ENCODE peak calls at places on chromosome 10, in ten cellular contexts. One of them, this sample, is unnamed.

GRCh38 chr10:60387531-60387930 is 2.1 kb downstream of the ANK3 start:
- DNase-seq in coronary artery: no peak
- DNase-seq in ovary: no peak
- DNase-seq in foreskin keratinocyte: no peak
- DNase-seq in CD8-positive, alpha-beta T cell: no peak
- DNase-seq in Panc1: no peak
- DNase-seq in endodermal cell: no peak
- DNase-seq in neuronal stem cell: no peak
- DNase-seq in thoracic aorta: no peak
- DNase-seq in CD8-positive, alpha-beta memory T cell: no peak
- DNase-seq in this sample: no peak

GRCh38 chr10:77511498-77512218 is 126.0 kb downstream of the KCNMA1 start:
- DNase-seq in foreskin keratinocyte: no peak
- DNase-seq in thoracic aorta: no peak
- DNase-seq in neuronal stem cell: peak
- DNase-seq in ovary: no peak
- DNase-seq in CD8-positive, alpha-beta memory T cell: no peak
- DNase-seq in CD8-positive, alpha-beta T cell: no peak
- DNase-seq in Panc1: no peak
- DNase-seq in coronary artery: no peak
- DNase-seq in endodermal cell: no peak
- DNase-seq in this sample: no peak

GRCh38 chr10:98309366-98310355 is 41.7 kb upstream of the LOXL4 start:
- DNase-seq in coronary artery: no peak
- DNase-seq in Panc1: no peak
- DNase-seq in endodermal cell: peak
- DNase-seq in CD8-positive, alpha-beta memory T cell: no peak
- DNase-seq in CD8-positive, alpha-beta T cell: no peak
- DNase-seq in neuronal stem cell: peak
- DNase-seq in thoracic aorta: peak
- DNase-seq in ovary: peak
- DNase-seq in foreskin keratinocyte: no peak
- DNase-seq in this sample: peak

GRCh38 chr10:3265081-3265480 is 92.5 kb upstream of the PITRM1 start:
- DNase-seq in Panc1: no peak
- DNase-seq in neuronal stem cell: no peak
- DNase-seq in foreskin keratinocyte: no peak
- DNase-seq in endodermal cell: no peak
- DNase-seq in ovary: no peak
- DNase-seq in CD8-positive, alpha-beta T cell: no peak
- DNase-seq in thoracic aorta: no peak
- DNase-seq in CD8-positive, alpha-beta memory T cell: no peak
- DNase-seq in coronary artery: no peak
- DNase-seq in this sample: no peak

GRCh38 chr10:89633484-89633883 is 11.6 kb downstream of the PANK1 start:
- DNase-seq in Panc1: no peak
- DNase-seq in CD8-positive, alpha-beta T cell: no peak
- DNase-seq in ovary: no peak
- DNase-seq in endodermal cell: no peak
- DNase-seq in coronary artery: no peak
- DNase-seq in CD8-positive, alpha-beta memory T cell: no peak
- DNase-seq in foreskin keratinocyte: peak
- DNase-seq in neuronal stem cell: no peak
- DNase-seq in thoracic aorta: no peak
- DNase-seq in this sample: peak

GRCh38 chr10:5805680-5806079 is 7.6 kb downstream of the GDI2 start:
- DNase-seq in neuronal stem cell: no peak
- DNase-seq in endodermal cell: no peak
- DNase-seq in coronary artery: no peak
- DNase-seq in foreskin keratinocyte: no peak
- DNase-seq in Panc1: no peak
- DNase-seq in ovary: no peak
- DNase-seq in CD8-positive, alpha-beta memory T cell: no peak
- DNase-seq in thoracic aorta: no peak
- DNase-seq in CD8-positive, alpha-beta T cell: no peak
- DNase-seq in this sample: no peak

GRCh38 chr10:34033067-34033466 is 698.6 kb upstream of the NRP1 start:
- DNase-seq in coronary artery: no peak
- DNase-seq in thoracic aorta: no peak
- DNase-seq in endodermal cell: no peak
- DNase-seq in ovary: no peak
- DNase-seq in neuronal stem cell: no peak
- DNase-seq in foreskin keratinocyte: no peak
- DNase-seq in CD8-positive, alpha-beta T cell: no peak
- DNase-seq in Panc1: no peak
- DNase-seq in CD8-positive, alpha-beta memory T cell: no peak
- DNase-seq in this sample: no peak

GRCh38 chr10:112122827-112123226 is 60.7 kb downstream of the GPAM start:
- DNase-seq in Panc1: no peak
- DNase-seq in ovary: no peak
- DNase-seq in thoracic aorta: no peak
- DNase-seq in foreskin keratinocyte: no peak
- DNase-seq in coronary artery: no peak
- DNase-seq in CD8-positive, alpha-beta memory T cell: no peak
- DNase-seq in CD8-positive, alpha-beta T cell: no peak
- DNase-seq in endodermal cell: peak
- DNase-seq in neuronal stem cell: no peak
- DNase-seq in this sample: no peak

GRCh38 chr10:30028006-30028441 is 31.4 kb downstream of the JCAD start:
- DNase-seq in ovary: peak
- DNase-seq in coronary artery: no peak
- DNase-seq in endodermal cell: no peak
- DNase-seq in thoracic aorta: no peak
- DNase-seq in foreskin keratinocyte: no peak
- DNase-seq in CD8-positive, alpha-beta memory T cell: peak
- DNase-seq in CD8-positive, alpha-beta T cell: no peak
- DNase-seq in Panc1: no peak
- DNase-seq in neuronal stem cell: no peak
- DNase-seq in this sample: no peak

GRCh38 chr10:114470956-114471905 is 66.9 kb upstream of the AFAP1L2 start:
- DNase-seq in CD8-positive, alpha-beta memory T cell: peak
- DNase-seq in ovary: peak
- DNase-seq in CD8-positive, alpha-beta T cell: peak
- DNase-seq in coronary artery: no peak
- DNase-seq in neuronal stem cell: peak
- DNase-seq in endodermal cell: peak
- DNase-seq in thoracic aorta: no peak
- DNase-seq in Panc1: peak
- DNase-seq in foreskin keratinocyte: no peak
- DNase-seq in this sample: peak

GRCh38 chr10:1094112-1095057 is 38.2 kb downstream of the WDR37 start:
- DNase-seq in thoracic aorta: no peak
- DNase-seq in neuronal stem cell: no peak
- DNase-seq in endodermal cell: no peak
- DNase-seq in foreskin keratinocyte: no peak
- DNase-seq in CD8-positive, alpha-beta memory T cell: no peak
- DNase-seq in CD8-positive, alpha-beta T cell: no peak
- DNase-seq in Panc1: no peak
- DNase-seq in ovary: no peak
- DNase-seq in coronary artery: peak
- DNase-seq in this sample: no peak

GRCh38 chr10:62057872-62058271 is 156.4 kb downstream of the ARID5B start:
- DNase-seq in neuronal stem cell: no peak
- DNase-seq in endodermal cell: no peak
- DNase-seq in foreskin keratinocyte: no peak
- DNase-seq in CD8-positive, alpha-beta T cell: no peak
- DNase-seq in coronary artery: no peak
- DNase-seq in Panc1: no peak
- DNase-seq in CD8-positive, alpha-beta memory T cell: no peak
- DNase-seq in ovary: no peak
- DNase-seq in thoracic aorta: no peak
- DNase-seq in this sample: no peak

GRCh38 chr10:28200804-28201203 is 102.1 kb downstream of the MPP7 start:
- DNase-seq in coronary artery: no peak
- DNase-seq in thoracic aorta: no peak
- DNase-seq in foreskin keratinocyte: no peak
- DNase-seq in neuronal stem cell: no peak
- DNase-seq in ovary: no peak
- DNase-seq in CD8-positive, alpha-beta T cell: no peak
- DNase-seq in Panc1: no peak
- DNase-seq in endodermal cell: no peak
- DNase-seq in CD8-positive, alpha-beta memory T cell: no peak
- DNase-seq in this sample: no peak

GRCh38 chr10:122878799-122879338 is 512 bp downstream of the FAM24B start:
- DNase-seq in neuronal stem cell: no peak
- DNase-seq in coronary artery: no peak
- DNase-seq in CD8-positive, alpha-beta memory T cell: no peak
- DNase-seq in thoracic aorta: no peak
- DNase-seq in ovary: peak
- DNase-seq in endodermal cell: no peak
- DNase-seq in foreskin keratinocyte: no peak
- DNase-seq in Panc1: no peak
- DNase-seq in CD8-positive, alpha-beta T cell: no peak
- DNase-seq in this sample: no peak

GRCh38 chr10:123241391-123242141 is 87.4 kb downstream of the BUB3 start:
- DNase-seq in foreskin keratinocyte: no peak
- DNase-seq in coronary artery: no peak
- DNase-seq in Panc1: no peak
- DNase-seq in endodermal cell: no peak
- DNase-seq in CD8-positive, alpha-beta T cell: peak
- DNase-seq in ovary: no peak
- DNase-seq in neuronal stem cell: no peak
- DNase-seq in thoracic aorta: no peak
- DNase-seq in CD8-positive, alpha-beta memory T cell: peak
- DNase-seq in this sample: no peak

DNA sequence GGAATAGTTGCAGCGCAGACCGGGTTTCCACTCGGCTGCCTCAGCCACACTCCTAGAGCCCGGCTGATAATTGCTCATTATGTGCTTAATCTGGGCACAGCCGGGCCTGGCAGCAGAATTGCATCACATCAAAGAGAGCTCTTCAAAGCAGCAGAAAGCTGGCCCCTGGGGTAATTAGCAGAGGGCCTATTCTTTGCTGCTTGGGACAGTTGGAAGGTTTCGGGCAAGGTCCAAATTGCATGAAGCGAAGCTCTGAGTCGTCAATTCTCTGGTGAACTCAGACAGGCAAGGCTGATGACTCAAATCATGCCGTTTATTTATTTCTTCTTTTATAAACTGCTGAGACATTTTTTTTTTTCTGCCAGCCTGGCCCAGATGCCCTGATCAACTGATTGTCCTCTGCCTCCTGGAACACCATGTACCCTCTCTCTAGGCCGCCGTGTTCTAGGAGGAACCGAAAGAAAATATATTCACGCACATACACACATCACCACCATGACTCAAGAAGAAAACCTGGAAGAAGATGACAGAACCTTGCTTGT is 242.2 kb downstream of the RAB11FIP2 start:
- DNase-seq in CD8-positive, alpha-beta T cell: no peak
- DNase-seq in neuronal stem cell: peak
- DNase-seq in Panc1: no peak
- DNase-seq in CD8-positive, alpha-beta memory T cell: no peak
- DNase-seq in coronary artery: no peak
- DNase-seq in foreskin keratinocyte: no peak
- DNase-seq in thoracic aorta: no peak
- DNase-seq in ovary: no peak
- DNase-seq in endodermal cell: no peak
- DNase-seq in this sample: no peak
- H3K27ac ChIP-seq in CD8-positive, alpha-beta T cell: no peak
- H3K27ac ChIP-seq in neuronal stem cell: no peak
- H3K27ac ChIP-seq in Panc1: no peak
- H3K27ac ChIP-seq in CD8-positive, alpha-beta memory T cell: no peak
- H3K27ac ChIP-seq in coronary artery: no peak
- H3K27ac ChIP-seq in foreskin keratinocyte: no peak
- H3K27ac ChIP-seq in thoracic aorta: no peak
- H3K27ac ChIP-seq in ovary: no peak
- H3K27ac ChIP-seq in endodermal cell: no peak
- H3K27ac ChIP-seq in this sample: no peak

GRCh38 chr10:69056536-69057260 is 31.2 kb upstream of the SRGN start:
- DNase-seq in foreskin keratinocyte: no peak
- DNase-seq in thoracic aorta: no peak
- DNase-seq in CD8-positive, alpha-beta memory T cell: no peak
- DNase-seq in neuronal stem cell: no peak
- DNase-seq in coronary artery: no peak
- DNase-seq in CD8-positive, alpha-beta T cell: peak
- DNase-seq in Panc1: no peak
- DNase-seq in ovary: no peak
- DNase-seq in endodermal cell: no peak
- DNase-seq in this sample: no peak
- H3K27ac ChIP-seq in foreskin keratinocyte: no peak
- H3K27ac ChIP-seq in thoracic aorta: no peak
- H3K27ac ChIP-seq in CD8-positive, alpha-beta memory T cell: no peak
- H3K27ac ChIP-seq in neuronal stem cell: no peak
- H3K27ac ChIP-seq in coronary artery: no peak
- H3K27ac ChIP-seq in CD8-positive, alpha-beta T cell: no peak
- H3K27ac ChIP-seq in Panc1: no peak
- H3K27ac ChIP-seq in ovary: no peak
- H3K27ac ChIP-seq in endodermal cell: no peak
- H3K27ac ChIP-seq in this sample: no peak

GRCh38 chr10:12748186-12748585 is 253.3 kb downstream of the CCDC3 start:
- DNase-seq in foreskin keratinocyte: no peak
- DNase-seq in neuronal stem cell: no peak
- DNase-seq in coronary artery: no peak
- DNase-seq in CD8-positive, alpha-beta T cell: no peak
- DNase-seq in CD8-positive, alpha-beta memory T cell: no peak
- DNase-seq in Panc1: no peak
- DNase-seq in thoracic aorta: no peak
- DNase-seq in ovary: no peak
- DNase-seq in endodermal cell: no peak
- DNase-seq in this sample: no peak

GRCh38 chr10:12741255-12741915 is 260.1 kb downstream of the CCDC3 start:
- DNase-seq in endodermal cell: no peak
- DNase-seq in Panc1: no peak
- DNase-seq in thoracic aorta: no peak
- DNase-seq in coronary artery: peak
- DNase-seq in foreskin keratinocyte: no peak
- DNase-seq in ovary: peak
- DNase-seq in CD8-positive, alpha-beta T cell: no peak
- DNase-seq in neuronal stem cell: no peak
- DNase-seq in CD8-positive, alpha-beta memory T cell: no peak
- DNase-seq in this sample: no peak

GRCh38 chr10:12742776-12743175 is 258.7 kb downstream of the CCDC3 start:
- DNase-seq in endodermal cell: no peak
- DNase-seq in thoracic aorta: no peak
- DNase-seq in ovary: no peak
- DNase-seq in neuronal stem cell: no peak
- DNase-seq in CD8-positive, alpha-beta T cell: no peak
- DNase-seq in foreskin keratinocyte: no peak
- DNase-seq in CD8-positive, alpha-beta memory T cell: no peak
- DNase-seq in Panc1: no peak
- DNase-seq in coronary artery: no peak
- DNase-seq in this sample: no peak
- H3K27ac ChIP-seq in endodermal cell: no peak
- H3K27ac ChIP-seq in thoracic aorta: no peak
- H3K27ac ChIP-seq in ovary: no peak
- H3K27ac ChIP-seq in neuronal stem cell: no peak
- H3K27ac ChIP-seq in CD8-positive, alpha-beta T cell: no peak
- H3K27ac ChIP-seq in foreskin keratinocyte: no peak
- H3K27ac ChIP-seq in CD8-positive, alpha-beta memory T cell: no peak
- H3K27ac ChIP-seq in Panc1: no peak
- H3K27ac ChIP-seq in coronary artery: no peak
- H3K27ac ChIP-seq in this sample: no peak

DNA sequence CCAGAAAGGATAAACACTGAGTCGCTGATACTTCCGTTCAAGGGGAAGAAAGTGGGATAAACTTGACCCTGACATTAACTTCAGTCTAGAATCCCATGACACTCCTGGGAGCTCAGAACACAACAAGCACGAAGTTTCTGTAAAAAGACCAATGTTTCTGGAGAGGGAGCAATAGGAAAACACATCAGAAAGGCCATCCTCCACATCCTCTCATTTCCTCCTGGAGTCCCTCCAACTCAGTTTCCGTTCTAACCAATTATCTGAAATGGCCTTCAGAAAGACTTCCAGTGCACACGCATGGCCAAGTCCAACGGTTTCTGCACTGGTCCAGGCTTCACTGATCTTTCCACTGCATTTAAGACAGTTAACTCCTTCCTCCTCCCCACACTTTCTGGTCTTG is 113.4 kb downstream of the SORBS1 start:
- DNase-seq in ovary: peak
- DNase-seq in Panc1: no peak
- DNase-seq in CD8-positive, alpha-beta T cell: no peak
- DNase-seq in neuronal stem cell: no peak
- DNase-seq in CD8-positive, alpha-beta memory T cell: no peak
- DNase-seq in foreskin keratinocyte: no peak
- DNase-seq in endodermal cell: no peak
- DNase-seq in coronary artery: peak
- DNase-seq in thoracic aorta: no peak
- DNase-seq in this sample: no peak
- H3K27ac ChIP-seq in ovary: no peak
- H3K27ac ChIP-seq in Panc1: peak
- H3K27ac ChIP-seq in CD8-positive, alpha-beta T cell: no peak
- H3K27ac ChIP-seq in neuronal stem cell: no peak
- H3K27ac ChIP-seq in CD8-positive, alpha-beta memory T cell: no peak
- H3K27ac ChIP-seq in foreskin keratinocyte: no peak
- H3K27ac ChIP-seq in endodermal cell: no peak
- H3K27ac ChIP-seq in coronary artery: peak
- H3K27ac ChIP-seq in thoracic aorta: peak
- H3K27ac ChIP-seq in this sample: no peak